ENCODE peak calls at places on chromosomes 5 and 9, in ten cellular contexts. N is AG10803; E is activated naive CD8-positive, alpha-beta T cell treated with anti-CD3 and anti-CD28 coated beads, Interleukin-2, amount 50 U/mL, for 24 hours; Q is iris pigment epithelial cell; M is EH; W is activated CD4-positive, alpha-beta T cell treated with anti-CD3 and anti-CD28 coated beads, Interleukin-2, amount 10 ng/mL, durations not matched to agents 7 days and 5 days; T is brain microvascular endothelial cell; Z is stimulated activated naive CD8-positive, alpha-beta T cell treated with anti-CD3 and anti-CD28 coated beads, Interleukin-15, Interleukin-2, amounts not matched to agents 100 U/mL and 50 U/mL, for 24 hours; O is ELF-1; X is RCC 7860. P is an unnamed sample.

GRCh38 chr5:150645070-150645700 is 4.7 kb downstream of the SYNPO start:
- DNase-seq in W (no peak), X (peak), Q (peak), E (no peak), T (peak), O (peak), N (peak), M (peak), Z (no peak), P (peak)

GRCh38 chr9:33463151-33463550 is 10.6 kb downstream of the NOL6 start:
- DNase-seq in X (no peak), N (no peak), T (no peak), M (no peak), E (no peak), W (no peak), Q (no peak), Z (no peak), O (no peak), P (no peak)

GRCh38 chr5:33309076-33309475 is 131.7 kb upstream of the TARS1 start:
- DNase-seq in X (peak), T (no peak), E (no peak), O (no peak), M (peak), Q (peak), Z (no peak), W (no peak), N (no peak), P (no peak)

GRCh38 chr5:143010335-143010734 is 240.2 kb downstream of the ARHGAP26 start:
- DNase-seq in Z (no peak), Q (no peak), E (no peak), W (no peak), T (no peak), O (no peak), X (no peak), N (no peak), M (no peak), P (no peak)

GRCh38 chr9:110095238-110095637 is 112.7 kb downstream of the C9orf152 start:
- DNase-seq in X (no peak), Q (peak), Z (no peak), O (no peak), N (peak), M (no peak), E (no peak), W (no peak), T (peak), P (peak)

GRCh38 chr9:28915256-28915930 is 1342.1 kb upstream of the C9orf72 start:
- DNase-seq in N (no peak), M (no peak), E (no peak), W (no peak), Z (no peak), Q (peak), X (peak), O (no peak), T (no peak), P (no peak)

GRCh38 chr9:6557883-6558282 is 87.6 kb downstream of the GLDC start:
- DNase-seq in O (no peak), X (no peak), N (no peak), Z (no peak), Q (no peak), T (no peak), W (no peak), M (no peak), E (no peak), P (no peak)

GRCh38 chr5:112533315-112533867 is 114.3 kb upstream of the EPB41L4A start:
- DNase-seq in N (no peak), T (no peak), M (no peak), X (peak), E (no peak), Q (no peak), Z (no peak), O (no peak), W (no peak), P (no peak)

GRCh38 chr5:98121036-98121936 is 652.2 kb upstream of the RGMB start:
- DNase-seq in Z (no peak), Q (no peak), N (no peak), E (no peak), X (no peak), O (peak), M (no peak), W (no peak), T (no peak), P (no peak)

GRCh38 chr5:172645271-172645670 is 4.2 kb downstream of the NEURL1B start:
- DNase-seq in Q (no peak), T (no peak), E (no peak), N (no peak), W (no peak), X (no peak), Z (no peak), M (no peak), O (no peak), P (no peak)

GRCh38 chr9:91060520-91061343 is 259.1 kb downstream of the SYK start:
- DNase-seq in X (peak), N (peak), O (no peak), E (no peak), Q (peak), M (peak), W (peak), T (peak), Z (no peak), P (peak)

GRCh38 chr9:19162026-19162366 is 34.7 kb upstream of the PLIN2 start:
- DNase-seq in X (no peak), Q (no peak), N (no peak), T (no peak), M (no peak), W (no peak), Z (no peak), E (no peak), O (no peak), P (no peak)

GRCh38 chr5:54646285-54647101 is 128.9 kb downstream of the SNX18 start:
- DNase-seq in Q (peak), N (peak), X (peak), E (peak), Z (peak), O (peak), M (peak), T (peak), W (peak), P (peak)

GRCh38 chr5:125455041-125455440 is 708.6 kb upstream of the ZNF608 start:
- DNase-seq in Z (no peak), M (no peak), N (no peak), W (no peak), O (no peak), E (no peak), Q (peak), X (no peak), T (no peak), P (peak)

GRCh38 chr9:121309171-121309570 is 41.2 kb downstream of the GSN start:
- DNase-seq in Z (no peak), T (no peak), Q (no peak), M (no peak), N (no peak), X (no peak), W (no peak), E (no peak), O (no peak), P (no peak)

GRCh38 chr9:93132287-93132927 is 1.6 kb downstream of the NINJ1 start:
- DNase-seq in Z (no peak), X (peak), T (no peak), N (peak), M (peak), E (no peak), Q (no peak), W (no peak), O (no peak), P (peak)

P was measured in cardiac fibroblast.